ENCODE peak calls at places on chromosomes 3 and 15, in four cellular contexts. One of them, this sample, is unnamed.

GRCh38 chr15:72540606-72541237 is 66.6 kb downstream of the ARIH1 start:
- DNase-seq in stimulated activated CD4-positive, alpha-beta T cell treated with anti-CD3 and anti-CD28 coated beads, Interleukin-1b, Interleukin-23, amount 100 ng/mL, for 48 hours: no peak
- DNase-seq in EL: no peak
- DNase-seq in NCI-H1105: no peak
- DNase-seq in this sample: no peak

GRCh38 chr3:151037746-151038145 is 47.7 kb upstream of the MED12L start:
- DNase-seq in EL: peak; percentile 96
- DNase-seq in NCI-H1105: no peak
- DNase-seq in stimulated activated CD4-positive, alpha-beta T cell treated with anti-CD3 and anti-CD28 coated beads, Interleukin-1b, Interleukin-23, amount 100 ng/mL, for 48 hours: no peak
- DNase-seq in this sample: no peak

GRCh38 chr3:46705022-46705530 is 3.9 kb downstream of the TMIE start:
- DNase-seq in stimulated activated CD4-positive, alpha-beta T cell treated with anti-CD3 and anti-CD28 coated beads, Interleukin-1b, Interleukin-23, amount 100 ng/mL, for 48 hours: peak; percentile 63
- DNase-seq in NCI-H1105: peak; percentile 31
- DNase-seq in EL: peak; percentile 69
- DNase-seq in this sample: peak; percentile 47

GRCh38 chr3:61955483-61955882 is 394.1 kb downstream of the PTPRG start:
- DNase-seq in NCI-H1105: no peak
- DNase-seq in EL: no peak
- DNase-seq in stimulated activated CD4-positive, alpha-beta T cell treated with anti-CD3 and anti-CD28 coated beads, Interleukin-1b, Interleukin-23, amount 100 ng/mL, for 48 hours: no peak
- DNase-seq in this sample: no peak

GRCh38 chr3:176661432-176661964 is 535.8 kb downstream of the TBL1XR1 start:
- DNase-seq in EL: no peak
- DNase-seq in NCI-H1105: no peak
- DNase-seq in stimulated activated CD4-positive, alpha-beta T cell treated with anti-CD3 and anti-CD28 coated beads, Interleukin-1b, Interleukin-23, amount 100 ng/mL, for 48 hours: no peak
- DNase-seq in this sample: no peak

GRCh38 chr3:45987368-45988099 is 8.1 kb downstream of the FYCO1 start:
- DNase-seq in EL: peak; percentile 46
- DNase-seq in NCI-H1105: no peak
- DNase-seq in stimulated activated CD4-positive, alpha-beta T cell treated with anti-CD3 and anti-CD28 coated beads, Interleukin-1b, Interleukin-23, amount 100 ng/mL, for 48 hours: no peak
- DNase-seq in this sample: no peak

GRCh38 chr3:154730221-154730620 is 300.2 kb upstream of the GPR149 start:
- DNase-seq in NCI-H1105: peak; percentile 91
- DNase-seq in stimulated activated CD4-positive, alpha-beta T cell treated with anti-CD3 and anti-CD28 coated beads, Interleukin-1b, Interleukin-23, amount 100 ng/mL, for 48 hours: no peak
- DNase-seq in EL: no peak
- DNase-seq in this sample: no peak

GRCh38 chr3:52495096-52495495 is at the start of gene STAB1:
- DNase-seq in EL: no peak
- DNase-seq in stimulated activated CD4-positive, alpha-beta T cell treated with anti-CD3 and anti-CD28 coated beads, Interleukin-1b, Interleukin-23, amount 100 ng/mL, for 48 hours: no peak
- DNase-seq in NCI-H1105: no peak
- DNase-seq in this sample: no peak

GRCh38 chr3:7484636-7485035 is 623.7 kb downstream of the GRM7 start:
- DNase-seq in EL: no peak
- DNase-seq in stimulated activated CD4-positive, alpha-beta T cell treated with anti-CD3 and anti-CD28 coated beads, Interleukin-1b, Interleukin-23, amount 100 ng/mL, for 48 hours: no peak
- DNase-seq in NCI-H1105: no peak
- DNase-seq in this sample: no peak